ENCODE peak calls at places on chromosome 6, in seven cellular contexts. One of them, this sample, is unnamed.
A peak's percentile ranks its signal among the peaks of the same experiment; 100 is the strongest.

GRCh38 chr6:31485063-31485462 is 12.9 kb upstream of the MICB start:
- DNase-seq in natural killer cell: no peak
- DNase-seq in heart left ventricle: no peak
- DNase-seq in spleen: no peak
- DNase-seq in foreskin keratinocyte: no peak
- DNase-seq in AG04450: no peak
- DNase-seq in fibroblast of pulmonary artery: no peak
- DNase-seq in this sample: no peak

GRCh38 chr6:4351857-4352669 is 216.7 kb upstream of the ECI2 start:
- DNase-seq in spleen: no peak
- DNase-seq in natural killer cell: no peak
- DNase-seq in AG04450: peak; percentile 70
- DNase-seq in heart left ventricle: peak; percentile 85
- DNase-seq in foreskin keratinocyte: peak; percentile 80
- DNase-seq in fibroblast of pulmonary artery: peak; percentile 97
- DNase-seq in this sample: peak; percentile 47

GRCh38 chr6:134740473-134741192 is 209.3 kb downstream of the ALDH8A1 start:
- DNase-seq in spleen: no peak
- DNase-seq in AG04450: no peak
- DNase-seq in natural killer cell: no peak
- DNase-seq in heart left ventricle: no peak
- DNase-seq in foreskin keratinocyte: peak; percentile 35
- DNase-seq in fibroblast of pulmonary artery: peak; percentile 50
- DNase-seq in this sample: no peak

GRCh38 chr6:491233-491632 is 99.7 kb downstream of the IRF4 start:
- DNase-seq in heart left ventricle: no peak
- DNase-seq in natural killer cell: no peak
- DNase-seq in spleen: no peak
- DNase-seq in foreskin keratinocyte: no peak
- DNase-seq in fibroblast of pulmonary artery: no peak
- DNase-seq in AG04450: no peak
- DNase-seq in this sample: no peak

GRCh38 chr6:91412532-91412931 is 825.7 kb upstream of the MAP3K7 start:
- DNase-seq in heart left ventricle: no peak
- DNase-seq in fibroblast of pulmonary artery: no peak
- DNase-seq in foreskin keratinocyte: no peak
- DNase-seq in spleen: no peak
- DNase-seq in AG04450: no peak
- DNase-seq in natural killer cell: no peak
- DNase-seq in this sample: no peak

GRCh38 chr6:90062051-90062450 is 167.8 kb downstream of the GJA10 start:
- DNase-seq in heart left ventricle: no peak
- DNase-seq in AG04450: no peak
- DNase-seq in foreskin keratinocyte: no peak
- DNase-seq in spleen: no peak
- DNase-seq in fibroblast of pulmonary artery: no peak
- DNase-seq in natural killer cell: no peak
- DNase-seq in this sample: no peak

GRCh38 chr6:147023148-147023547 is 181.1 kb upstream of the STXBP5 start:
- DNase-seq in heart left ventricle: no peak
- DNase-seq in natural killer cell: no peak
- DNase-seq in foreskin keratinocyte: no peak
- DNase-seq in fibroblast of pulmonary artery: no peak
- DNase-seq in spleen: no peak
- DNase-seq in AG04450: no peak
- DNase-seq in this sample: no peak

GRCh38 chr6:21188505-21189223 is 404.9 kb upstream of the SOX4 start:
- DNase-seq in AG04450: no peak
- DNase-seq in fibroblast of pulmonary artery: no peak
- DNase-seq in heart left ventricle: no peak
- DNase-seq in spleen: no peak
- DNase-seq in natural killer cell: no peak
- DNase-seq in foreskin keratinocyte: peak; percentile 81
- DNase-seq in this sample: no peak

GRCh38 chr6:166772518-166772917 is 145.5 kb upstream of the RPS6KA2 start:
- DNase-seq in AG04450: no peak
- DNase-seq in natural killer cell: no peak
- DNase-seq in heart left ventricle: no peak
- DNase-seq in foreskin keratinocyte: no peak
- DNase-seq in spleen: no peak
- DNase-seq in fibroblast of pulmonary artery: no peak
- DNase-seq in this sample: no peak

GRCh38 chr6:75932067-75932466 is 140.4 kb downstream of the IMPG1 start:
- DNase-seq in heart left ventricle: no peak
- DNase-seq in foreskin keratinocyte: no peak
- DNase-seq in spleen: no peak
- DNase-seq in AG04450: no peak
- DNase-seq in natural killer cell: no peak
- DNase-seq in fibroblast of pulmonary artery: peak; percentile 28
- DNase-seq in this sample: peak; percentile 71

GRCh38 chr6:12011276-12012112 is 618 bp upstream of the HIVEP1 start:
- DNase-seq in foreskin keratinocyte: peak; percentile 84
- DNase-seq in fibroblast of pulmonary artery: peak; percentile 98
- DNase-seq in natural killer cell: peak; percentile 94
- DNase-seq in AG04450: peak; percentile 91
- DNase-seq in spleen: peak; percentile 99
- DNase-seq in heart left ventricle: peak; percentile 98
- DNase-seq in this sample: peak; percentile 98

GRCh38 chr6:6942826-6943225 is 164.9 kb upstream of the RREB1 start:
- DNase-seq in natural killer cell: no peak
- DNase-seq in heart left ventricle: peak; percentile 74
- DNase-seq in foreskin keratinocyte: no peak
- DNase-seq in AG04450: no peak
- DNase-seq in spleen: peak; percentile 85
- DNase-seq in fibroblast of pulmonary artery: peak; percentile 3
- DNase-seq in this sample: peak; percentile 46

GRCh38 chr6:28809947-28810654 is 113.7 kb downstream of the TRIM27 start:
- DNase-seq in fibroblast of pulmonary artery: no peak
- DNase-seq in natural killer cell: no peak
- DNase-seq in AG04450: no peak
- DNase-seq in foreskin keratinocyte: no peak
- DNase-seq in spleen: no peak
- DNase-seq in heart left ventricle: no peak
- DNase-seq in this sample: no peak

GRCh38 chr6:122400121-122400450 is 634 bp downstream of the HSF2 start:
- DNase-seq in AG04450: no peak
- DNase-seq in spleen: no peak
- DNase-seq in fibroblast of pulmonary artery: no peak
- DNase-seq in natural killer cell: no peak
- DNase-seq in foreskin keratinocyte: no peak
- DNase-seq in heart left ventricle: no peak
- DNase-seq in this sample: no peak

GRCh38 chr6:162625846-162626540 is 101.6 kb downstream of the PRKN start:
- DNase-seq in foreskin keratinocyte: no peak
- DNase-seq in fibroblast of pulmonary artery: no peak
- DNase-seq in spleen: no peak
- DNase-seq in heart left ventricle: no peak
- DNase-seq in AG04450: no peak
- DNase-seq in natural killer cell: no peak
- DNase-seq in this sample: no peak

GRCh38 chr6:105319331-105319730 is 83.6 kb downstream of the PREP start:
- DNase-seq in heart left ventricle: no peak
- DNase-seq in natural killer cell: no peak
- DNase-seq in foreskin keratinocyte: peak; percentile 21
- DNase-seq in spleen: no peak
- DNase-seq in fibroblast of pulmonary artery: peak; percentile 7
- DNase-seq in AG04450: no peak
- DNase-seq in this sample: no peak

GRCh38 chr6:9360881-9361280 is 925.5 kb upstream of the SLC35B3 start:
- DNase-seq in foreskin keratinocyte: no peak
- DNase-seq in spleen: no peak
- DNase-seq in natural killer cell: no peak
- DNase-seq in heart left ventricle: no peak
- DNase-seq in AG04450: no peak
- DNase-seq in fibroblast of pulmonary artery: no peak
- DNase-seq in this sample: no peak

GRCh38 chr6:14288910-14289309 is 171.3 kb downstream of the CD83 start:
- DNase-seq in heart left ventricle: no peak
- DNase-seq in spleen: no peak
- DNase-seq in AG04450: no peak
- DNase-seq in foreskin keratinocyte: no peak
- DNase-seq in fibroblast of pulmonary artery: no peak
- DNase-seq in natural killer cell: no peak
- DNase-seq in this sample: no peak

GRCh38 chr6:4212588-4212987 is 77.2 kb upstream of the ECI2 start:
- DNase-seq in foreskin keratinocyte: no peak
- DNase-seq in AG04450: no peak
- DNase-seq in spleen: no peak
- DNase-seq in fibroblast of pulmonary artery: no peak
- DNase-seq in natural killer cell: no peak
- DNase-seq in heart left ventricle: no peak
- DNase-seq in this sample: no peak

GRCh38 chr6:7050911-7051779 is 56.6 kb upstream of the RREB1 start:
- DNase-seq in natural killer cell: no peak
- DNase-seq in AG04450: peak; percentile 45
- DNase-seq in heart left ventricle: peak; percentile 79
- DNase-seq in spleen: peak; percentile 91
- DNase-seq in fibroblast of pulmonary artery: peak; percentile 49
- DNase-seq in foreskin keratinocyte: peak; percentile 94
- DNase-seq in this sample: peak; percentile 57

GRCh38 chr6:138945354-138945753 is 42.7 kb downstream of the REPS1 start:
- DNase-seq in heart left ventricle: no peak
- DNase-seq in spleen: no peak
- DNase-seq in fibroblast of pulmonary artery: no peak
- DNase-seq in AG04450: no peak
- DNase-seq in foreskin keratinocyte: no peak
- DNase-seq in natural killer cell: no peak
- DNase-seq in this sample: no peak

GRCh38 chr6:89260310-89260709 is 43.2 kb upstream of the GABRR1 start:
- DNase-seq in spleen: no peak
- DNase-seq in fibroblast of pulmonary artery: no peak
- DNase-seq in natural killer cell: no peak
- DNase-seq in AG04450: no peak
- DNase-seq in foreskin keratinocyte: no peak
- DNase-seq in heart left ventricle: no peak
- DNase-seq in this sample: no peak

GRCh38 chr6:64411226-64411625 is 775.6 kb downstream of the PHF3 start:
- DNase-seq in heart left ventricle: no peak
- DNase-seq in natural killer cell: no peak
- DNase-seq in fibroblast of pulmonary artery: no peak
- DNase-seq in spleen: no peak
- DNase-seq in foreskin keratinocyte: peak; percentile 2
- DNase-seq in AG04450: no peak
- DNase-seq in this sample: no peak

GRCh38 chr6:19869464-19869863 is 32.3 kb downstream of the ID4 start:
- DNase-seq in natural killer cell: no peak
- DNase-seq in heart left ventricle: no peak
- DNase-seq in fibroblast of pulmonary artery: no peak
- DNase-seq in foreskin keratinocyte: no peak
- DNase-seq in spleen: no peak
- DNase-seq in AG04450: no peak
- DNase-seq in this sample: no peak

DNA sequence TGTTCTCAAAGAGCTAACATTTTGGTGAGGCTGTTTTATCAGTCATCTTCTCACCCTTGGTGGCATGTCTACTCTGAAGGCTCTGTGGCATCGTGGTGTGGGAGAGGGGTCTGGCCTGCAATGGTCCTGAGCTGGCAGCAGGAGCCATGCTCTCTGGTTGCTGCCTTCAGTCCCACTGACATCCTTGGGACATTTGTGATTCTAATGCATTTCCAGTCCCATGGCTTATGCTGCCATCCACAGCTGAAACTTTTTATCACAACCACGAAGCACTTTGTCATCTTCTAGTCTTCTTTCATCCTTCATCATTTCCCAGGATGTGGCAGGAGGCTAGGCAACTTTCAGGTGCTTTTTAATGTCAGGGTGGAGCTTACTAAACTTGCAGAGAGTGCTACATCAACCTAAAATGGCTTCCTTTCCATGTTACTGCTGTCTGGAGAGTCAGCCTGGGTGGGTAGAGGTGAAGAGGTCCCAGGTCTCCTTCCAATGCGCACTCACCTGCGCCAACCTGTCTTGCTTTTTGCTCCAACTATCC is 77.1 kb downstream of the GPR63 start:
- DNase-seq in foreskin keratinocyte: no peak
- DNase-seq in heart left ventricle: no peak
- DNase-seq in natural killer cell: no peak
- DNase-seq in spleen: no peak
- DNase-seq in fibroblast of pulmonary artery: no peak
- DNase-seq in AG04450: no peak
- DNase-seq in this sample: no peak
- TF ChIP-seq CTCF in foreskin keratinocyte: peak; percentile 11
- TF ChIP-seq CTCF in heart left ventricle: peak; percentile 5
- TF ChIP-seq CTCF in natural killer cell: no peak
- TF ChIP-seq CTCF in spleen: no peak
- TF ChIP-seq CTCF in fibroblast of pulmonary artery: no peak
- TF ChIP-seq CTCF in AG04450: no peak
- TF ChIP-seq CTCF in this sample: peak; percentile 45

DNA sequence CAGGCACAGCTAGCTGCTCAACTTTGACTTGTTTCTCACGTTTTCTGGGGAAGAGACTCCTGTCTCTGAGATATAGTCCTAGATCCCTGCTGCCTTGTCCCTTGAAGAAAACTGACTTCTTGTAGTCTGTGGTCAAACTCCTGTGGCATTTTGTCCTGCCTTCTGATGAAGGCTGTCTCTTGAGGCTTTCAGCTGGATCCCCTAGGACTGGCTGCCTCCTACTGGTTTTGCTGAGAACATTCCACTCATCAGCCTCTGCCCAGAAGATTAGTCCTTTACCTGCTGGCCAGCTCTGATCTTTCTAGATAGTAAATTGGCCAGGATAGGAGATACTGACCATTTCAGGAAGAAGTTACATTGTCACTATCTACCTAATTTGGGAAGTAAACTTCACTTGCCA is 71.9 kb upstream of the CNR1 start:
- DNase-seq in AG04450: no peak
- DNase-seq in spleen: no peak
- DNase-seq in foreskin keratinocyte: no peak
- DNase-seq in natural killer cell: no peak
- DNase-seq in heart left ventricle: no peak
- DNase-seq in fibroblast of pulmonary artery: peak; percentile 3
- DNase-seq in this sample: no peak
- TF ChIP-seq CTCF in AG04450: no peak
- TF ChIP-seq CTCF in spleen: no peak
- TF ChIP-seq CTCF in foreskin keratinocyte: peak; percentile 38
- TF ChIP-seq CTCF in natural killer cell: no peak
- TF ChIP-seq CTCF in heart left ventricle: no peak
- TF ChIP-seq CTCF in fibroblast of pulmonary artery: no peak
- TF ChIP-seq CTCF in this sample: no peak

DNA sequence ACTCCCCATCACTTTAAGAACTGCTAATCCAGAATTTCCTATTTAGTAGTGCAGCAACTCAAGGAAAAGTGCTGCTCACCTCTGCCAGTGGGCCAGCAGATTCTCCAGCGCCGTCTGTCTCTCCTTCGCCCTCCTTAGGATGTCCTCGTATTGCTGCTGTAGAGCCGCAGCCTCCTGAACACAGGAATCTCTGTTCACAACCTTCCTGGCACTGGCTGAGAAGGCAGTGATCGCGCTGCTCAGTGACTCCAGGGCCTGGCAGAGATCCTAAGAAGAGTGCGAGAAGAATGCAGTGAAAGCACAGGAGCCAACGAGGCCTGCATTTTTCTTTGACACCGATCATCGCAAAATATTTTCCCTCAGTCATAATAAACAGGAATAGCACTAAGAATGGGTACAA is 209.0 kb downstream of the SYNE1 start:
- DNase-seq in spleen: no peak
- DNase-seq in AG04450: no peak
- DNase-seq in natural killer cell: no peak
- DNase-seq in heart left ventricle: no peak
- DNase-seq in foreskin keratinocyte: no peak
- DNase-seq in fibroblast of pulmonary artery: peak; percentile 45
- DNase-seq in this sample: no peak
- TF ChIP-seq CTCF in spleen: no peak
- TF ChIP-seq CTCF in AG04450: no peak
- TF ChIP-seq CTCF in natural killer cell: no peak
- TF ChIP-seq CTCF in heart left ventricle: no peak
- TF ChIP-seq CTCF in foreskin keratinocyte: peak; percentile 12
- TF ChIP-seq CTCF in fibroblast of pulmonary artery: no peak
- TF ChIP-seq CTCF in this sample: no peak

GRCh38 chr6:36977470-36977941 is 8.5 kb downstream of the MTCH1 start:
- DNase-seq in spleen: peak; percentile 63
- DNase-seq in fibroblast of pulmonary artery: peak; percentile 13
- DNase-seq in natural killer cell: no peak
- DNase-seq in heart left ventricle: no peak
- DNase-seq in AG04450: no peak
- DNase-seq in foreskin keratinocyte: no peak
- DNase-seq in this sample: peak; percentile 39
- TF ChIP-seq CTCF in spleen: no peak
- TF ChIP-seq CTCF in fibroblast of pulmonary artery: peak; percentile 35
- TF ChIP-seq CTCF in natural killer cell: peak; percentile 20
- TF ChIP-seq CTCF in heart left ventricle: peak; percentile 21
- TF ChIP-seq CTCF in AG04450: peak; percentile 42
- TF ChIP-seq CTCF in foreskin keratinocyte: peak; percentile 53
- TF ChIP-seq CTCF in this sample: peak; percentile 32